ENCODE peak calls at places on chromosomes 6 and 20, in five cellular contexts. P, H, N, J and G are unnamed samples.

GRCh38 chr6:160992323-160993314 is 1.1 kb downstream of the MAP3K4 start:
- DNase-seq in P (peak), H (no peak), N (no peak), J (peak), G (no peak)

GRCh38 chr6:130218136-130218535 is 4.6 kb downstream of the SAMD3 start:
- DNase-seq in P (no peak), H (no peak), N (no peak), J (no peak), G (no peak)

GRCh38 chr6:65760285-65760684 is 53.3 kb upstream of the EYS start:
- DNase-seq in P (no peak), H (no peak), N (no peak), J (no peak), G (no peak)

GRCh38 chr6:10237284-10238043 is 177.4 kb downstream of the TFAP2A start:
- DNase-seq in P (no peak), H (no peak), N (no peak), J (peak), G (no peak)

GRCh38 chr6:133132092-133132491 is 109.1 kb upstream of the EYA4 start:
- DNase-seq in P (no peak), H (no peak), N (no peak), J (no peak), G (no peak)

GRCh38 chr6:75563032-75563431 is 38.6 kb upstream of the SENP6 start:
- DNase-seq in P (no peak), H (no peak), N (no peak), J (peak), G (no peak)

GRCh38 chr6:47483516-47483852 is 5.9 kb downstream of the CD2AP start:
- DNase-seq in P (no peak), H (no peak), N (no peak), J (no peak), G (no peak)

GRCh38 chr6:69866351-69867074 is at the start of gene COL19A1:
- DNase-seq in P (no peak), H (peak), N (peak), J (no peak), G (no peak)

GRCh38 chr6:112176175-112176574 is 78.2 kb downstream of the LAMA4 start:
- DNase-seq in P (no peak), H (no peak), N (no peak), J (no peak), G (no peak)

GRCh38 chr6:152094276-152094675 is 286.8 kb downstream of the ESR1 start:
- DNase-seq in P (no peak), H (no peak), N (no peak), J (no peak), G (no peak)

GRCh38 chr20:3606021-3606420 is 57.2 kb downstream of the GFRA4 start:
- DNase-seq in P (no peak), H (no peak), N (no peak), J (peak), G (no peak)

GRCh38 chr6:118606858-118607257 is 44.5 kb downstream of the CEP85L start:
- DNase-seq in P (no peak), H (no peak), N (no peak), J (no peak), G (no peak)

GRCh38 chr20:39985276-39985675 is 703.8 kb downstream of the MAFB start:
- DNase-seq in P (no peak), H (no peak), N (no peak), J (no peak), G (no peak)

GRCh38 chr6:32815996-32816395 is 806 bp downstream of the HLA-DOB start:
- DNase-seq in P (no peak), H (no peak), N (peak), J (no peak), G (no peak)

GRCh38 chr6:31666337-31666960 is 569 bp downstream of the CSNK2B start:
- DNase-seq in P (no peak), H (no peak), N (no peak), J (no peak), G (no peak)

GRCh38 chr6:41917528-41917927 is 3.4 kb downstream of the MED20 start:
- DNase-seq in P (no peak), H (no peak), N (no peak), J (peak), G (peak)

GRCh38 chr6:136093835-136094234 is 156.3 kb downstream of the MTFR2 start:
- DNase-seq in P (no peak), H (no peak), N (no peak), J (no peak), G (no peak)

GRCh38 chr6:108621117-108621516 is 60.4 kb downstream of the FOXO3 start:
- DNase-seq in P (no peak), H (no peak), N (no peak), J (peak), G (peak)

GRCh38 chr20:53402233-53403005 is 191.2 kb downstream of the ZNF217 start:
- DNase-seq in P (no peak), H (no peak), N (no peak), J (no peak), G (no peak)

GRCh38 chr20:49636447-49636846 is 68.5 kb upstream of the PTGIS start:
- DNase-seq in P (no peak), H (peak), N (no peak), J (no peak), G (no peak)

GRCh38 chr20:62900692-62901584 is 25.4 kb downstream of the DIDO1 start:
- DNase-seq in P (peak), H (no peak), N (no peak), J (no peak), G (no peak)

GRCh38 chr6:54646551-54647300 is 199.8 kb upstream of the FAM83B start:
- DNase-seq in P (no peak), H (no peak), N (no peak), J (peak), G (peak)

GRCh38 chr20:36167826-36168634 is 13.5 kb downstream of the EPB41L1 start:
- DNase-seq in P (no peak), H (no peak), N (no peak), J (no peak), G (no peak)

GRCh38 chr6:18431581-18431980 is 44.4 kb downstream of the RNF144B start:
- DNase-seq in P (no peak), H (no peak), N (no peak), J (no peak), G (no peak)

GRCh38 chr6:154432533-154433476 is 76.2 kb upstream of the IPCEF1 start:
- DNase-seq in P (no peak), H (no peak), N (no peak), J (peak), G (no peak)

GRCh38 chr6:125940691-125941090 is 15.9 kb upstream of the HINT3 start:
- DNase-seq in P (no peak), H (no peak), N (no peak), J (no peak), G (no peak)

DNA sequence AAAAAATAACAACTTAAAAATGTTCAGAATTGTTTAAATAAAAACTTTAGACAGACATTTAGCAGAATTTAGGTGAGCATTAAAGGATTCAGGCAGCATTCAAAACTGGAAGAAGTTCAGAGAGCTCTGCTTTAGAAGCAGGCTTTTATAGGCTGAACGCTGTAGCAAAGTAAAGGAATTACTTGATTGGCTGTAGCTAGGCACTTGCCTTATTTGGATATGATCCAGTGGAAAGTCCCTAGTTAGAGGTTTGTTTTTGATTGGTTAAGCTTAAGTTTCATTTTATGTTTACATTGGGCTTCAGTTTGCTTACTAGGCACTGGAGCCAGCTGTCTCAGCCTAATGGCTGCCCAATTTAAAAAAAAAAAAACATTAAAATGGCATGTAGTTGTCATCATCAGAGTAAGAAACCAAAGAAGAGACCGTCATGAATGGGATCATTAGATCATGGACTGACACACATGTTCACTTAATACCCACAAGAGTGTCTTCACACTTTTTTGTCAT is 65.1 kb downstream of the CBFA2T2 start:
- DNase-seq in P (no peak), H (no peak), N (peak), J (peak), G (peak)
- H3K4me3 ChIP-seq in P (no peak), H (no peak), N (no peak), J (no peak), G (no peak)

GRCh38 chr20:61680096-61680495 is 385.6 kb downstream of the TAF4 start:
- DNase-seq in P (no peak), H (peak), N (no peak), J (no peak), G (no peak)
- H3K4me3 ChIP-seq in P (no peak), H (no peak), N (no peak), J (no peak), G (no peak)

DNA sequence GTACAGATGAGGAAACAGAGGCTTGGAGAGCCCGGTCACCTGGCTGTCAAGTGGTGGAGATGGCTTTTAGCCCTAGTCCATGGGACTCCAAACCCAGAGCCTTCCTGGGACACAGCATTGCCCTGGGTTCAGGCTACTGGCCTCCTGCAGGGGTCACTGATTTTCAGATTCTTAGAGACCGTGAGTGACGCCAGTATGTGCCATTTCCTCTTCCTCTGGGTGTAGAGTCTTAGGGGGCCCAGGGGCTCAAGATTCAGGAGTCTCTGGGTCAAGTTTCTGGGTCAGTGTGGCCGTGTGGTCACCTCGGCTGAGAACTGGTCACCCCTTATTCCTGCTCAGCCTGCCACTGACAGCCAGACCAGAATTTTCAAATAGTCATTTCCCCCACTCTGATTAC is 574 bp downstream of the ARHGAP40 start:
- DNase-seq in P (no peak), H (no peak), N (no peak), J (no peak), G (no peak)
- H3K4me3 ChIP-seq in P (no peak), H (peak), N (no peak), J (no peak), G (no peak)

DNA sequence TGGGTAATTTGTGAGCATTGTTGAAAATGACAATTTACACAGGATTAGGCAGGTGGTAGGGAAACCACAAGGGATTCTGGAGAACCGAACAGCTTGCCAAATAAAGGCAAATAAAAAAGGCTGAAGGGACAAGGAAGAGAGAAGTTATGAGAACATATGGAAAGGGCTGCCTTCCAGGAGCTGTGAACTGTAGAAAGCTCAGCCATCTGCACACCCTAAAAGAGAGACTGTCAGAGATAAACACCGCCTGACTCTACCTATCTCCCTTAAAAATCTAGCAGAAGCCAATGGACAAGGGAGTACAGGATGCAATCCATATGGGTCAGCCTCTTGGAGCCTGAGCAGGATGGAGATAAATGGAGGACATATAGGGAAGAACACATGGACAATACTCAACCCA is 12.7 kb upstream of the SLC17A1 start:
- DNase-seq in P (no peak), H (no peak), N (no peak), J (no peak), G (no peak)
- H3K4me3 ChIP-seq in P (no peak), H (no peak), N (no peak), J (no peak), G (no peak)

DNA sequence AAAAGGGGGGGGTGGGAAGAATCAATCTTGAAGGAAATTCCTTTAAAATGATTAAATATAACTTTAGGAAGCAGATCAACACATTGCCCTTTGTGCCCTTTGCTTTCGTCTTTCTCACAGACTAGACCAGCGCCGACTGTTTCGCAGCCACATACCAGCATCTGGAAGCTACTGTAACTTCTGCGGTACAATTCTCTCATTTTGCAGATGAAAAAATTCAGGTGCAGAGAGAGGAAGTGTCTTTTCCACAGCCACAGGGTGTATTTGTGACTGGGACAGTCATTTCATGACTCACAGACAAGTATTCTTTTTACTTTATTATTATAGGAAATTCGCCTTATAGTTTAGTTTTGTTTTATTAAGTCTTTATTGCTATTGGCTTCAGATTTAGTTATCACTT is 84.2 kb downstream of the UST start:
- DNase-seq in P (no peak), H (no peak), N (no peak), J (no peak), G (no peak)
- H3K4me3 ChIP-seq in P (no peak), H (no peak), N (no peak), J (no peak), G (no peak)